ENCODE peak calls at places on chromosomes 16 and 17, in eight cellular contexts. N is cardiac fibroblast, B is astrocyte of the spinal cord, Q is uterus, U is IMR-90, L is HFFc6, F is nephron progenitor cell, M is neural crest cell. D is an unnamed sample.

GRCh38 chr17:28508325-28508724 is 2.2 kb downstream of the FOXN1 start:
- DNase-seq in N (no peak), L (no peak), F (no peak), Q (no peak), M (no peak), U (no peak), B (no peak), D (no peak)

GRCh38 chr17:7844292-7845154 is 10.3 kb upstream of the TMEM88 start:
- DNase-seq in N (peak), B (peak), F (peak), U (peak), L (peak), Q (peak), M (peak), D (peak)

GRCh38 chr16:12874135-12874534 is 27.3 kb upstream of the SHISA9 start:
- DNase-seq in B (peak), Q (no peak), N (no peak), U (peak), M (no peak), F (no peak), L (peak), D (peak)

GRCh38 chr16:89071686-89072182 is 21.9 kb upstream of the ACSF3 start:
- DNase-seq in L (no peak), F (no peak), M (no peak), U (no peak), Q (no peak), N (no peak), B (no peak), D (no peak)

GRCh38 chr16:35795361-35796029 is 2336.1 kb downstream of the TP53TG3F start:
- DNase-seq in M (no peak), N (no peak), F (no peak), Q (no peak), B (no peak), L (no peak), U (no peak), D (no peak)

GRCh38 chr17:43671755-43672502 is 10.2 kb upstream of the MEOX1 start:
- DNase-seq in N (no peak), B (no peak), Q (no peak), U (no peak), F (no peak), M (no peak), L (no peak), D (no peak)

GRCh38 chr16:11405331-11406176 is 60.3 kb downstream of the RMI2 start:
- DNase-seq in Q (no peak), N (peak), L (no peak), M (peak), U (peak), B (no peak), F (peak), D (peak)

GRCh38 chr17:63996430-63997182 is 1.5 kb upstream of the PRR29 start:
- DNase-seq in F (no peak), N (no peak), B (no peak), U (no peak), L (no peak), M (no peak), Q (peak), D (no peak)

GRCh38 chr17:41360291-41360995 is 9.2 kb downstream of the KRT33B start:
- DNase-seq in N (peak), M (no peak), Q (no peak), B (peak), F (no peak), L (peak), U (peak), D (no peak)

GRCh38 chr17:80872999-80873951 is 118.4 kb upstream of the CHMP6 start:
- DNase-seq in L (peak), N (no peak), B (no peak), Q (no peak), F (no peak), U (no peak), M (peak), D (peak)

GRCh38 chr17:41654134-41654907 is 29.9 kb upstream of the KRT17 start:
- DNase-seq in B (no peak), M (no peak), Q (no peak), F (no peak), N (no peak), U (no peak), L (no peak), D (peak)

GRCh38 chr16:64981568-64982281 is 140.1 kb downstream of the CDH11 start:
- DNase-seq in Q (no peak), L (no peak), U (no peak), F (no peak), M (no peak), N (peak), B (no peak), D (no peak)

GRCh38 chr16:64989050-64989449 is 132.8 kb downstream of the CDH11 start:
- DNase-seq in F (no peak), B (no peak), U (no peak), M (no peak), L (no peak), Q (no peak), N (no peak), D (no peak)

GRCh38 chr16:64983226-64983625 is 138.6 kb downstream of the CDH11 start:
- DNase-seq in M (no peak), N (no peak), F (no peak), U (no peak), B (no peak), L (no peak), Q (no peak), D (no peak)

GRCh38 chr16:64982581-64982980 is 139.3 kb downstream of the CDH11 start:
- DNase-seq in L (no peak), F (no peak), U (peak), N (no peak), Q (no peak), M (no peak), B (no peak), D (peak)

GRCh38 chr16:64983983-64984382 is 137.9 kb downstream of the CDH11 start:
- DNase-seq in M (peak), U (peak), B (peak), N (peak), L (peak), Q (peak), F (peak), D (peak)
- TF ChIP-seq CTCF in M (peak), U (peak), B (peak), N (peak), L (peak), Q (no peak), F (peak), D (peak)

DNA sequence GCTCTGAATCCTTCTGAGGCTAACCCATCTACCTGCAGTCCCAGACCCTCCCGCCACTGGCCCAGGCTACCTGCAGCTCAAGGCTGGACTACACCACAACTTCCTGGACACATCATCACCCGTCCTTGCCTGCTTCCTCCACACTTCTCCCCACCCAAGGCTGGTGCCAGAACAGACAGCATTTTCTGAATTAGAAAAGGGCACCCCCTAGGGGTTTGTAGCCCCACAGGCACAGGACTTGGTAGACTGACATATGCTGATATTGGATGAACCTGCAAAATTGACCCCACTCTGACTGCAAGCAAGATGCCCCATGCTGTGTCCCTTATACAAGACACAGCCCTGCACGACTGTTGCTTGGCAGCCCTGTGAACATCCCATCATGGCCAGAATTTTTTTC is 271.5 kb upstream of the C16orf82 start:
- DNase-seq in M (peak), N (no peak), B (no peak), Q (no peak), F (no peak), L (no peak), U (no peak), D (no peak)
- TF ChIP-seq CTCF in M (peak), N (no peak), B (no peak), Q (no peak), F (peak), L (peak), U (no peak), D (no peak)

GRCh38 chr16:14489460-14489859 is 140.6 kb downstream of the PARN start:
- DNase-seq in Q (no peak), U (peak), B (no peak), L (no peak), F (no peak), M (no peak), N (peak), D (no peak)
- TF ChIP-seq CTCF in Q (no peak), U (peak), B (peak), L (peak), F (peak), M (peak), N (peak), D (no peak)

GRCh38 chr16:17474037-17474436 is 3.3 kb upstream of the XYLT1 start:
- DNase-seq in F (no peak), U (no peak), N (peak), Q (peak), M (no peak), L (peak), B (no peak), D (no peak)
- TF ChIP-seq CTCF in F (no peak), U (no peak), N (no peak), Q (no peak), M (no peak), L (no peak), B (no peak), D (no peak)

GRCh38 chr16:1772908-1773702 is at the start of gene MRPS34:
- DNase-seq in L (peak), N (peak), F (peak), U (peak), B (peak), M (peak), Q (peak), D (peak)

GRCh38 chr16:1770328-1771071 is 843 bp downstream of the NME3 start:
- DNase-seq in N (peak), B (peak), Q (peak), M (no peak), L (peak), F (peak), U (peak), D (peak)

GRCh38 chr16:1771072-1771863 is at the start of gene NME3:
- DNase-seq in L (peak), F (peak), U (peak), N (peak), M (peak), B (peak), Q (peak), D (peak)

GRCh38 chr16:1772362-1772907 is at the start of gene EME2:
- DNase-seq in N (no peak), L (peak), U (peak), M (no peak), Q (no peak), B (no peak), F (peak), D (no peak)

GRCh38 chr16:1771864-1772361 is 570 bp upstream of the NME3 start:
- DNase-seq in N (no peak), U (no peak), F (no peak), L (no peak), M (no peak), B (no peak), Q (no peak), D (peak)
- TF ChIP-seq CTCF in N (no peak), U (no peak), F (no peak), L (no peak), M (no peak), B (no peak), Q (no peak), D (no peak)

DNA sequence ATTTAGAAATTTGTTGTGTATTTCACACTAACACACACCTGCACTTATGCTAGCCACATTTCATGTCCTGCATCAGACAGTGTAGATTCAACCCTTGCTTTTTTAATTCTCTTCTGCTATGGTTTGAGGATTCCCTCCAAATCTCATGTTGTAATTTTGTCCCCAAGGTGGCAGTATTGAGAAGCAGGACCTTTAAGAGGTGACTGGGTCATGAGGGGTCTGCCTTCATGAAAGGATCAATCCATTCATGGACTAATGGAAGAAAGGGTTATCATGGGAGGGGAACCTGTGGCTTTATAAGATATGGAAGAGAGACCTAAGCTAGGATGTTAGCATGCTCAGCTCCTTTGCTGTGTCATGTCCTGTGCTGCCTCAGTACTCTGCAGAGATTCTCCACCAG is 1032.2 kb downstream of the CDH11 start:
- DNase-seq in B (peak), L (peak), U (peak), F (peak), N (peak), M (no peak), Q (no peak), D (peak)
- TF ChIP-seq CTCF in B (peak), L (peak), U (peak), F (peak), N (peak), M (peak), Q (peak), D (peak)

GRCh38 chr17:66308856-66309255 is 6.4 kb downstream of the PRKCA start:
- DNase-seq in N (no peak), Q (no peak), U (no peak), M (no peak), F (no peak), L (no peak), B (no peak), D (no peak)

GRCh38 chr17:66313325-66313724 is 10.9 kb downstream of the PRKCA start:
- DNase-seq in B (no peak), N (no peak), L (no peak), F (no peak), M (no peak), Q (no peak), U (no peak), D (no peak)

GRCh38 chr17:66312912-66313311 is 10.5 kb downstream of the PRKCA start:
- DNase-seq in M (no peak), L (no peak), Q (no peak), U (no peak), B (no peak), N (no peak), F (no peak), D (no peak)

GRCh38 chr17:66309793-66310192 is 7.4 kb downstream of the PRKCA start:
- DNase-seq in U (no peak), M (no peak), L (no peak), N (no peak), B (peak), Q (no peak), F (no peak), D (no peak)

GRCh38 chr17:66310528-66311148 is 8.2 kb downstream of the PRKCA start:
- DNase-seq in U (no peak), B (no peak), M (no peak), Q (no peak), N (no peak), L (no peak), F (no peak), D (no peak)
- TF ChIP-seq CTCF in U (peak), B (no peak), M (no peak), Q (no peak), N (no peak), L (peak), F (no peak), D (no peak)

DNA sequence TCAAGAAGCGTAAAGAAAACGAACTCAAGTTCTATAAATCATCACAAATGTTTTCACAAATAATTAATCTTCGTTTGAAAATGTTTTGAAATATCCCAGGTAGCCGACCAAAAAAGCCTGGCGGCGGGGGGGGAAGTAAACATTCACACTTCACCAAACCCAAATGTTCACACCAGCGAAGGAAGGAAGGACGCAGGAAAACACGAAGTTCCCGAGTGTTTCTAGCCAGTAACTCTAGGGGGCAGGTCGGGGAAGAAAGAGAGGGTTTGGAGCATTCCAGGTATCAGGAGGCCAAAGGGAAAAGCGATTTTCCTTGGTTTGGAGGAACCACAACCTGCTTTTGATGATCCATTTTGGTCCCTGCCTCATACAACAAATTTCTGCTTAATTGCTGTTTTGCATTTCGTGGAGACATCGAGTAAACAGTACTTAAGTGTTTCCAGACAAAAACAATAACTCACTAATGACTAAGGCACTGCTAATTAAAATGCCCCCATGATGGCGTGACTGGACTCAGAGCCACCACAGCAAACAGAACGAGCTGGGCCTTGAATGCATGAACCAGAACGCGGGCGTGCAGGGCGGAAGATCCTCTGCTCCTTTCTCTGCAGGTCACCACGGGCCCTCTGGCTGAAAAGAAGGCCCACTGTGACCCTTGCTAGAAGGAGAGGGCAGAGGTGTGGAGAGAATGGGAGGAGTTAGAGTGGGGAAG is 16.6 kb downstream of the ZFHX3 start:
- DNase-seq in L (peak), B (no peak), Q (no peak), N (no peak), U (no peak), M (no peak), F (no peak), D (no peak)
- TF ChIP-seq CTCF in L (peak), B (peak), Q (no peak), N (peak), U (peak), M (peak), F (no peak), D (no peak)

DNA sequence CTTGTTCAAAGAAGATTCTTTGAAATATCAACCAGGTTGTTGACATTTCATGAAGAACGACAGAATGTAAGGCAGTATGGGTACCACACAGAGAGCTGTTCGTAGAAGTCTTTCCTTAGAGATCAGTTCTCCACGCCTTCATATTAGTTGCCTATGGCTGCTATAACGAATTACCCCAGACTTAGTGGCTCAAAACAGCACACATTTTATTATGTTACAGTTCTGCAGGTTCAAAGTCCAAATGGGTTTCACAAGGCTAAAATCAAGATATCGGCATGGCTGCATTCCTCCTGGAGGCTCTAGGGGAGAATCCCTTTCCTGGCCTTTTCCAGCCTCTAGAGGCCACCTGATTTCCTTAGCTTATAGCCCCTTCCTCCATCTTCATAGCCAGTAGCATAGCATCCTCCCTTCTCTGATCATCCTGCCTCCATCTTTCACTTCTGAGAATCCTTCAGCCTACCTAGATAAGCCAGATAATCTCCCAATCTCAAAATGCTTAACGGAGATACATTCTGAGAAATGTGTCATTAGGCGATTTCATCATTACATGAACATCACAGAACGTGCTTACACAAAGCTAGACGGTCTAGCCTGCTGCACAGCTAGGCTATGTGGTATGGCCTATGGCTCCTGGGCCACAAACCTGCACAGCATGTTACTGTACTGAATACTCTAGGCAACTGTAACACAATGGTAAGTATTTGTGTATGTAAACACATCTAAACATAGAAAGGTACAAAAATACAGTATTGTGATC is 26.0 kb downstream of the ERCC4 start:
- DNase-seq in F (no peak), B (no peak), U (no peak), N (no peak), Q (no peak), L (no peak), M (no peak), D (no peak)
- TF ChIP-seq CTCF in F (no peak), B (no peak), U (no peak), N (no peak), Q (no peak), L (no peak), M (no peak), D (no peak)

DNA sequence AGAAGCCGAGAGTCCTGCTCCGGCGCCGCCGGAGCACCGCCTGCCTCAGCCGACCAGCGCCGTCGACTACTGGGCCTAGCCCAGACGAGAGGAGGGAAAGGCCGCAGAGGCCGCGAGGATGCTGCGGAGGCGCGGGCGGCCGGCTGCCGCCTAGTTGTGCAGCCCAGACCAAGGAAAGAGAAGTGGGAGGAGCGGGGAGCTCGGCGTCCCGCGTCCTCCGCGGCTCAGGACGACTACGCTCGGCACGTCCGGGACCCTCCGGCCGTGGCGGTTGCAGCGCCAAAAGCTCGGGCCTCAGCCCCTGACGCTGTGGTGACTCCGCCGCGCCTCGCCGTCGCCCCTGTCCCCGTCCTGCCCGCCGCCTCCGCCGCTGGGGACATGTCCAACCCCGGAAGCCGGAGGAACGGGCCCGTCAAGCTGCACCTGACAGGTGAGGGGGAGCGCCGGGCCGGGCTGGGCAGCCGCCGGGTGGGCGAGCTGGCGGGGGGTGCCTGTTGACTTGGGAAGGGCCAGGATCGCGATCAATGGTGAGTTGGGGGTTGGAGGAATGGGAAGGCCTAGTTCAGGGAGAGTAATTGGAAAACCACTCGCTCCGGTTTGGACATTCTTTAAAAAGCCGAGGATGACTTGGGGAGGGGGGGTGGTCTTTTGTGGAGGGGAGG is 37.7 kb downstream of the RNF135 start:
- DNase-seq in N (peak), L (peak), F (peak), M (peak), B (peak), Q (peak), U (peak), D (peak)
- TF ChIP-seq CTCF in N (peak), L (no peak), F (no peak), M (no peak), B (no peak), Q (no peak), U (no peak), D (no peak)